ENCODE peak calls at places on chromosomes 12 and 14, in five cellular contexts. One of them, this sample, is unnamed. For H3K4me1, the result is how much of the 10 kb centered on the place peaks cover.

GRCh38 chr12:51393676-51394545 is 2.7 kb upstream of the GALNT6 start:
- DNase-seq in IMR-90: peak
- DNase-seq in transverse colon: peak
- DNase-seq in esophagus squamous epithelium: no peak
- DNase-seq in OCI-LY7: no peak
- DNase-seq in this sample: no peak

GRCh38 chr14:81331229-81332026 is 68.7 kb downstream of the STON2 start:
- DNase-seq in OCI-LY7: no peak
- DNase-seq in transverse colon: no peak
- DNase-seq in IMR-90: no peak
- DNase-seq in esophagus squamous epithelium: no peak
- DNase-seq in this sample: no peak

GRCh38 chr12:85948340-85948739 is 74.2 kb downstream of the NTS start:
- DNase-seq in IMR-90: no peak
- DNase-seq in esophagus squamous epithelium: no peak
- DNase-seq in OCI-LY7: no peak
- DNase-seq in transverse colon: no peak
- DNase-seq in this sample: no peak

GRCh38 chr12:123889000-123889399 is 83.6 kb downstream of the CCDC92 start:
- DNase-seq in transverse colon: no peak
- DNase-seq in esophagus squamous epithelium: no peak
- DNase-seq in OCI-LY7: no peak
- DNase-seq in IMR-90: no peak
- DNase-seq in this sample: no peak

GRCh38 chr12:55703976-55704761 is 3.5 kb downstream of the ITGA7 start:
- DNase-seq in transverse colon: no peak
- DNase-seq in OCI-LY7: no peak
- DNase-seq in esophagus squamous epithelium: no peak
- DNase-seq in IMR-90: peak
- DNase-seq in this sample: no peak

GRCh38 chr12:11657511-11657910 is 8.0 kb downstream of the ETV6 start:
- DNase-seq in OCI-LY7: no peak
- DNase-seq in esophagus squamous epithelium: no peak
- DNase-seq in transverse colon: no peak
- DNase-seq in IMR-90: no peak
- DNase-seq in this sample: no peak

GRCh38 chr14:56659964-56660551 is 80.5 kb downstream of the TMEM260 start:
- DNase-seq in OCI-LY7: peak
- DNase-seq in esophagus squamous epithelium: no peak
- DNase-seq in transverse colon: no peak
- DNase-seq in IMR-90: peak
- DNase-seq in this sample: no peak

GRCh38 chr14:65168840-65169239 is 66.5 kb upstream of the MAX start:
- DNase-seq in transverse colon: no peak
- DNase-seq in IMR-90: no peak
- DNase-seq in esophagus squamous epithelium: no peak
- DNase-seq in OCI-LY7: peak
- DNase-seq in this sample: no peak

GRCh38 chr12:58575281-58575680 is 345.0 kb downstream of the LRIG3 start:
- DNase-seq in transverse colon: no peak
- DNase-seq in esophagus squamous epithelium: no peak
- DNase-seq in OCI-LY7: no peak
- DNase-seq in IMR-90: peak
- DNase-seq in this sample: peak

GRCh38 chr12:57756406-57757341 is 1.8 kb downstream of the MARCHF9 start:
- DNase-seq in IMR-90: no peak
- DNase-seq in OCI-LY7: peak
- DNase-seq in esophagus squamous epithelium: no peak
- DNase-seq in transverse colon: peak
- DNase-seq in this sample: peak

GRCh38 chr14:89242871-89243270 is 174.2 kb downstream of the FOXN3 start:
- DNase-seq in IMR-90: no peak
- DNase-seq in transverse colon: no peak
- DNase-seq in OCI-LY7: no peak
- DNase-seq in esophagus squamous epithelium: no peak
- DNase-seq in this sample: no peak

GRCh38 chr12:122203301-122203967 is at the start of gene B3GNT4:
- DNase-seq in IMR-90: peak
- DNase-seq in transverse colon: peak
- DNase-seq in OCI-LY7: no peak
- DNase-seq in esophagus squamous epithelium: no peak
- DNase-seq in this sample: peak

GRCh38 chr12:68913682-68914081 is 19.3 kb downstream of the CPM start:
- DNase-seq in IMR-90: peak
- DNase-seq in OCI-LY7: no peak
- DNase-seq in transverse colon: no peak
- DNase-seq in esophagus squamous epithelium: no peak
- DNase-seq in this sample: no peak

GRCh38 chr12:6644257-6644596 is 3.0 kb downstream of the ACRBP start:
- DNase-seq in esophagus squamous epithelium: no peak
- DNase-seq in transverse colon: no peak
- DNase-seq in OCI-LY7: peak
- DNase-seq in IMR-90: no peak
- DNase-seq in this sample: no peak

GRCh38 chr14:85576848-85577541 is 47.1 kb downstream of the FLRT2 start:
- DNase-seq in OCI-LY7: no peak
- DNase-seq in IMR-90: peak
- DNase-seq in esophagus squamous epithelium: no peak
- DNase-seq in transverse colon: no peak
- DNase-seq in this sample: no peak

GRCh38 chr14:89473979-89474378 is 56.9 kb upstream of the FOXN3 start:
- DNase-seq in OCI-LY7: no peak
- DNase-seq in esophagus squamous epithelium: no peak
- DNase-seq in transverse colon: no peak
- DNase-seq in IMR-90: peak
- DNase-seq in this sample: no peak

GRCh38 chr14:80109055-80109454 is 102.2 kb downstream of the DIO2 start:
- DNase-seq in OCI-LY7: no peak
- DNase-seq in IMR-90: no peak
- DNase-seq in esophagus squamous epithelium: no peak
- DNase-seq in transverse colon: no peak
- DNase-seq in this sample: no peak

GRCh38 chr12:68627673-68628319 is 17.1 kb downstream of the RAP1B start:
- DNase-seq in esophagus squamous epithelium: no peak
- DNase-seq in transverse colon: no peak
- DNase-seq in OCI-LY7: no peak
- DNase-seq in IMR-90: no peak
- DNase-seq in this sample: no peak

GRCh38 chr12:54037360-54038259 is 4.8 kb downstream of the HOXC5 start:
- DNase-seq in esophagus squamous epithelium: no peak
- DNase-seq in IMR-90: no peak
- DNase-seq in transverse colon: no peak
- DNase-seq in OCI-LY7: no peak
- DNase-seq in this sample: no peak

GRCh38 chr12:113322353-113322752 is 12.6 kb downstream of the SLC8B1 start:
- DNase-seq in esophagus squamous epithelium: no peak
- DNase-seq in OCI-LY7: no peak
- DNase-seq in transverse colon: no peak
- DNase-seq in IMR-90: peak
- DNase-seq in this sample: no peak

GRCh38 chr14:89973234-89973823 is 17.6 kb downstream of the TDP1 start:
- DNase-seq in esophagus squamous epithelium: no peak
- DNase-seq in OCI-LY7: peak
- DNase-seq in transverse colon: peak
- DNase-seq in IMR-90: peak
- DNase-seq in this sample: peak

GRCh38 chr12:116092162-116092561 is 185.3 kb downstream of the MED13L start:
- DNase-seq in IMR-90: no peak
- DNase-seq in esophagus squamous epithelium: no peak
- DNase-seq in OCI-LY7: no peak
- DNase-seq in transverse colon: no peak
- DNase-seq in this sample: no peak

GRCh38 chr14:24978862-24979724 is 70.9 kb downstream of the STXBP6 start:
- DNase-seq in transverse colon: no peak
- DNase-seq in esophagus squamous epithelium: no peak
- DNase-seq in IMR-90: peak
- DNase-seq in OCI-LY7: no peak
- DNase-seq in this sample: no peak

GRCh38 chr14:90440592-90440991 is 43.8 kb downstream of the CALM1 start:
- DNase-seq in OCI-LY7: no peak
- DNase-seq in IMR-90: no peak
- DNase-seq in esophagus squamous epithelium: no peak
- DNase-seq in transverse colon: no peak
- DNase-seq in this sample: no peak

GRCh38 chr12:1977588-1977987 is 26.7 kb downstream of the DCP1B start:
- DNase-seq in transverse colon: no peak
- DNase-seq in OCI-LY7: no peak
- DNase-seq in esophagus squamous epithelium: no peak
- DNase-seq in IMR-90: no peak
- DNase-seq in this sample: no peak
- H3K4me1 ChIP-seq in transverse colon: under half
- H3K4me1 ChIP-seq in OCI-LY7: under half
- H3K4me1 ChIP-seq in esophagus squamous epithelium: under half
- H3K4me1 ChIP-seq in IMR-90: under half
- H3K4me1 ChIP-seq in this sample: under half

DNA sequence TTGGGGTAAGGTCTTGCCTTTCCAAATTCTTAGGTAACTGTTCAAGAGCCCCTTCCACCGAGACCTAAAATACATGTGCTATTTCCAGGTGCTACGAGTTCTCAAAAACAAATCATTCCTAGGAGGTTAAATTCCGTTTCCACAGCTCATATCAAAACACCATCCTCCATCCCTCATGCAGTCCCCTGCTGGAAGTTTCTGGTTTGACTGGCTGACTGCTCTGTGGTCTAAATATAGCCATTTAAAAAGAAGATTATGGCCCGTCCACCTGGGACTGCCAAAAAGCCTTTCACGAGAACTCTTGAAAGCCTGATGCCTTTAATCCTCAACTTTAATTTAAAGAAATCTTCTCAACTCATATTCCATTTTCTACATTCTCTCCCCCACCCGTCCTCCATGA is 201.5 kb upstream of the MYL2 start:
- DNase-seq in esophagus squamous epithelium: no peak
- DNase-seq in OCI-LY7: no peak
- DNase-seq in IMR-90: no peak
- DNase-seq in transverse colon: no peak
- DNase-seq in this sample: no peak
- H3K4me1 ChIP-seq in esophagus squamous epithelium: under half
- H3K4me1 ChIP-seq in OCI-LY7: under half
- H3K4me1 ChIP-seq in IMR-90: under half
- H3K4me1 ChIP-seq in transverse colon: under half
- H3K4me1 ChIP-seq in this sample: under half

GRCh38 chr14:74620923-74621322 is 8.9 kb upstream of the LTBP2 start:
- DNase-seq in transverse colon: no peak
- DNase-seq in OCI-LY7: no peak
- DNase-seq in IMR-90: no peak
- DNase-seq in esophagus squamous epithelium: no peak
- DNase-seq in this sample: no peak
- H3K4me1 ChIP-seq in transverse colon: under half
- H3K4me1 ChIP-seq in OCI-LY7: under half
- H3K4me1 ChIP-seq in IMR-90: under half
- H3K4me1 ChIP-seq in esophagus squamous epithelium: half or more
- H3K4me1 ChIP-seq in this sample: under half

GRCh38 chr12:62716866-62717477 is 218.0 kb downstream of the PPM1H start:
- DNase-seq in OCI-LY7: no peak
- DNase-seq in esophagus squamous epithelium: no peak
- DNase-seq in transverse colon: no peak
- DNase-seq in IMR-90: no peak
- DNase-seq in this sample: no peak
- H3K4me1 ChIP-seq in OCI-LY7: under half
- H3K4me1 ChIP-seq in esophagus squamous epithelium: under half
- H3K4me1 ChIP-seq in transverse colon: under half
- H3K4me1 ChIP-seq in IMR-90: under half
- H3K4me1 ChIP-seq in this sample: under half

DNA sequence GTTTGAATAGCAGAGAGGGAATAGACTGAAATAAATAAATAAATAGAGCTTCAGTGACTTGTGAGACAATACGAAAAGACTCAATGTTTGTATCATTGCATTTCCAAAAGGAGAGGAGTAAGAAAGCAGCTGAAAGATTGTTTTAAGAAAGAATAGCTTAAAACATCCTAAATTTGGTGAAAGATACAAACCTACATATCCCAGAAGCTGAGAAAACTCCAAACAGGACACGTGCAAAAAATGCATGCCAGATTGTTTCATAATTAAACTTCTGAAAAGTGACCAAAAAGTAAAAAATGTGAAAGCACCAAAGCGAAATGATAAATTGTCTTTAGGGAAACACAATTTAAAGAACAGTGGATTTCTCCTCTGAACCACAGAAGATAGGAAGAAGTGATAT is 711.0 kb downstream of the AACS start:
- DNase-seq in IMR-90: no peak
- DNase-seq in esophagus squamous epithelium: no peak
- DNase-seq in OCI-LY7: no peak
- DNase-seq in transverse colon: no peak
- DNase-seq in this sample: no peak
- H3K4me1 ChIP-seq in IMR-90: under half
- H3K4me1 ChIP-seq in esophagus squamous epithelium: under half
- H3K4me1 ChIP-seq in OCI-LY7: under half
- H3K4me1 ChIP-seq in transverse colon: under half
- H3K4me1 ChIP-seq in this sample: under half

GRCh38 chr14:102655154-102655553 is 62.7 kb downstream of the RCOR1 start:
- DNase-seq in OCI-LY7: no peak
- DNase-seq in transverse colon: no peak
- DNase-seq in esophagus squamous epithelium: no peak
- DNase-seq in IMR-90: peak
- DNase-seq in this sample: no peak
- H3K4me1 ChIP-seq in OCI-LY7: under half
- H3K4me1 ChIP-seq in transverse colon: under half
- H3K4me1 ChIP-seq in esophagus squamous epithelium: half or more
- H3K4me1 ChIP-seq in IMR-90: under half
- H3K4me1 ChIP-seq in this sample: under half